ENCODE peak calls at places on chromosome 1, in nine cellular contexts. M is effector memory CD4-positive, alpha-beta T cell; L is stomach; K is caudate nucleus; Q is H1; X is psoas muscle; T is PC-9; R is uterus; S is dorsolateral prefrontal cortex. F is an unnamed sample.

GRCh38 chr1:29396438-29397255 is 160.3 kb downstream of the PTPRU start:
- DNase-seq in M (no peak), L (no peak), K (no peak), Q (no peak), X (no peak), T (no peak), R (no peak), S (no peak), F (no peak)

GRCh38 chr1:230267338-230268065 is 158.6 kb downstream of the PGBD5 start:
- DNase-seq in M (no peak), L (peak), K (no peak), Q (no peak), X (no peak), T (peak), R (peak), S (no peak), F (no peak)

GRCh38 chr1:26288311-26288941 is 8.5 kb downstream of the SH3BGRL3 start:
- DNase-seq in M (peak), L (no peak), K (no peak), Q (no peak), X (peak), T (no peak), R (no peak), S (no peak), F (no peak)

GRCh38 chr1:192516776-192517297 is 58.7 kb upstream of the RGS1 start:
- DNase-seq in M (peak), L (no peak), K (no peak), Q (no peak), X (no peak), T (no peak), R (no peak), S (no peak), F (no peak)

GRCh38 chr1:178037510-178038253 is 56.2 kb upstream of the RASAL2 start:
- DNase-seq in M (no peak), L (peak), K (peak), Q (peak), X (peak), T (peak), R (peak), S (peak), F (peak)

GRCh38 chr1:228314658-228315483 is 91.8 kb downstream of the TRIM11 start:
- DNase-seq in M (no peak), L (peak), K (no peak), Q (no peak), X (peak), T (no peak), R (no peak), S (no peak), F (no peak)

GRCh38 chr1:1371354-1371740 is 3.7 kb downstream of the AURKAIP1 start:
- DNase-seq in M (peak), L (no peak), K (no peak), Q (no peak), X (peak), T (no peak), R (no peak), S (no peak), F (no peak)

GRCh38 chr1:36570016-36570415 is 87.3 kb upstream of the CSF3R start:
- DNase-seq in M (no peak), L (no peak), K (no peak), Q (no peak), X (no peak), T (no peak), R (no peak), S (no peak), F (no peak)

GRCh38 chr1:186442651-186443114 is 18.2 kb downstream of the PDC start:
- DNase-seq in M (no peak), L (no peak), K (no peak), Q (no peak), X (no peak), T (peak), R (no peak), S (no peak), F (no peak)

GRCh38 chr1:5903680-5904079 is 88.5 kb downstream of the NPHP4 start:
- DNase-seq in M (no peak), L (no peak), K (no peak), Q (no peak), X (no peak), T (no peak), R (no peak), S (no peak), F (no peak)

GRCh38 chr1:46168463-46168862 is 6.4 kb upstream of the TSPAN1 start:
- DNase-seq in M (no peak), L (no peak), K (no peak), Q (no peak), X (no peak), T (no peak), R (no peak), S (no peak), F (no peak)
- H3K27ac ChIP-seq in M (no peak), L (no peak), K (no peak), Q (no peak), X (no peak), T (no peak), R (no peak), S (peak), F (peak)

GRCh38 chr1:156499194-156499702 is 1.3 kb downstream of the MEF2D start:
- DNase-seq in M (no peak), L (peak), K (no peak), Q (peak), X (no peak), T (no peak), R (no peak), S (no peak), F (no peak)
- H3K27ac ChIP-seq in M (peak), L (peak), K (peak), Q (no peak), X (peak), T (no peak), R (peak), S (peak), F (peak)

GRCh38 chr1:215599418-215599817 is 32.3 kb downstream of the KCTD3 start:
- DNase-seq in M (no peak), L (no peak), K (no peak), Q (no peak), X (no peak), T (no peak), R (no peak), S (no peak), F (no peak)
- H3K27ac ChIP-seq in M (no peak), L (no peak), K (no peak), Q (no peak), X (no peak), T (no peak), R (no peak), S (no peak), F (no peak)

DNA sequence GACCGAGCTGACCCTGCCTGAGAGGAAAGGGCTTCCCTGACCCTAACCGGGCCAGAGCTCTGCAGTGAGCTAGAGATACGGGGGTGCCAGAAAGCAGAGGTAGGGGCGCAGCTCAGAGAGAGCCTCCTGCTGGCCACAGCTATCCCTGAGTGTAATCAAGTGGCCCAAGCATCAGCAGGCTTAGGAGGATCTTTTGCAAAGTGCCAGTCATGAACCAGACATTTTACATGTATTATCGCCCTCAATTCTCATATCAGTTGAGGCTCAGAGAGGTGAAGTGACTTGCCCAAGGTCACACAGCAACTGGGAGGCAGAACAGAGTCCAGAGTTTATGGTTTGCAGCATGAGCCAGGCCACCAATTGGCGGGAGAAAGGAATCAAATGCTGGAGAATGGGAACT is 7.0 kb upstream of the ID3 start:
- DNase-seq in M (no peak), L (no peak), K (no peak), Q (no peak), X (no peak), T (no peak), R (no peak), S (no peak), F (no peak)
- H3K27ac ChIP-seq in M (no peak), L (peak), K (no peak), Q (no peak), X (no peak), T (no peak), R (no peak), S (peak), F (peak)

DNA sequence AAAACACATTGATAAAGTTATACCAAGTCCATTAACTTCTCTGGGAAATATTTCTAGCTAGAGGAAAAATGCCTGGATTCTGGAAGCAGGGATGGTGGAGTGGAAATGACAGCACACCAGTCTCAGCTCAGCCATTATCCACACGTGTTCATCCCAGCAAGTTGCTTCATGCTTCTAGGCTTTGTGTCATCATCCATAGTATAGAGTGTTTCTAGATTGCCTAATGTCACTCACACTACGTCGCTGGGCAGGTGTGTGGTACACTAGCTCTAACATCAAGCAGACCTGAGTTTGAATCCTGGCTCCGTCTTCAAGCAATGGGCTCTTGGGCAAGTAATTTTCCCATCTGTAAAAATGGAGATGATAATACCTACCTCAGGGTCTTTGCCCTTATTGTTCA is 326.3 kb downstream of the PBX1 start:
- DNase-seq in M (no peak), L (no peak), K (no peak), Q (no peak), X (no peak), T (no peak), R (no peak), S (no peak), F (no peak)
- H3K27ac ChIP-seq in M (no peak), L (no peak), K (no peak), Q (no peak), X (no peak), T (peak), R (no peak), S (no peak), F (no peak)

GRCh38 chr1:204450461-204451257 is 39.0 kb upstream of the PPP1R15B start:
- DNase-seq in M (no peak), L (peak), K (no peak), Q (no peak), X (peak), T (peak), R (no peak), S (no peak), F (no peak)
- H3K27ac ChIP-seq in M (peak), L (peak), K (no peak), Q (no peak), X (peak), T (peak), R (peak), S (peak), F (no peak)

DNA sequence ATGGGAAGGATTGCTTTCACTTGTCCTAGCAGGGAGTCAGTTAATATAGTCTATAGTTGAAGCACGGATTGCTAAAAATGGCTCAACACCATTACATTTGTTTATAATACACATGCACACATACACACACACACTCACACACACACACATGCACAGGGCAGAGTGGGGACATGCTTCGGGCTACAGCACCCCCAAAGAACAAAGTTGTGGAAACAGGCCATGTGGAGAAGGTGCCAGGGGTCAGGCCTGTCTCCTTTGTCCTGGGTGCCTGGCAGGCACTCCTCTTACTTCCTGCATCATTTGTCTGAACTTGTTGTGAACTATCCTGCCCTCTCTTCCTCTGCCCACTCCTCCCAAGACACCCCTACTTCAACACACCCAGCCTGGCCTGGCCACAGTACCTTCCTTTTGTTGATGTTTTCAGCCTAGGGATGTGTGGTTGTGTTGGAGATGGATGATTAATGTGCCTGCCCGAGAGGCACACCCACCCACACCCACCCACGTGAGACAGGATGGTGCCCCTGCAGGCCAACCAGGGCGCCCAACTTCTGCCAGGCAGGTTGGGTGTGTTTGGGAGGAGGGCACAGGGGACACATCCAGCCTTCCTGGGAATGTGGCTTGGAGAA is 17.5 kb downstream of the RASSF5 start:
- DNase-seq in M (no peak), L (no peak), K (no peak), Q (no peak), X (no peak), T (peak), R (no peak), S (no peak), F (no peak)
- H3K27ac ChIP-seq in M (no peak), L (peak), K (no peak), Q (no peak), X (no peak), T (no peak), R (no peak), S (no peak), F (no peak)

F was measured in tibial nerve.